ENCODE peak calls at places on chromosomes 3 and 15, in four cellular contexts. One of them, this sample, is unnamed.

GRCh38 chr3:56076746-56077145 is 391.5 kb downstream of the ERC2 start:
- DNase-seq in iPS DF 6.9: no peak
- DNase-seq in activated CD4-positive, CD25-positive, alpha-beta regulatory T cell: no peak
- DNase-seq in HTR-8/SVneo: no peak
- DNase-seq in this sample: no peak

GRCh38 chr15:55250951-55251350 is 38.7 kb downstream of the RAB27A start:
- DNase-seq in activated CD4-positive, CD25-positive, alpha-beta regulatory T cell: no peak
- DNase-seq in iPS DF 6.9: no peak
- DNase-seq in HTR-8/SVneo: no peak
- DNase-seq in this sample: no peak

GRCh38 chr3:63979093-63979492 is 44.2 kb downstream of the PSMD6 start:
- DNase-seq in HTR-8/SVneo: no peak
- DNase-seq in iPS DF 6.9: no peak
- DNase-seq in activated CD4-positive, CD25-positive, alpha-beta regulatory T cell: no peak
- DNase-seq in this sample: no peak

GRCh38 chr3:30699927-30700326 is 93.5 kb downstream of the TGFBR2 start:
- DNase-seq in iPS DF 6.9: no peak
- DNase-seq in HTR-8/SVneo: no peak
- DNase-seq in activated CD4-positive, CD25-positive, alpha-beta regulatory T cell: no peak
- DNase-seq in this sample: no peak

GRCh38 chr3:102662223-102662622 is 227.4 kb downstream of the ZPLD1 start:
- DNase-seq in HTR-8/SVneo: no peak
- DNase-seq in activated CD4-positive, CD25-positive, alpha-beta regulatory T cell: no peak
- DNase-seq in iPS DF 6.9: no peak
- DNase-seq in this sample: no peak

GRCh38 chr15:67064607-67065530 is 533 bp upstream of the SMAD3 start:
- DNase-seq in activated CD4-positive, CD25-positive, alpha-beta regulatory T cell: no peak
- DNase-seq in HTR-8/SVneo: no peak
- DNase-seq in iPS DF 6.9: no peak
- DNase-seq in this sample: peak; percentile 71

GRCh38 chr3:63845215-63845614 is 18.4 kb downstream of the THOC7 start:
- DNase-seq in activated CD4-positive, CD25-positive, alpha-beta regulatory T cell: no peak
- DNase-seq in iPS DF 6.9: no peak
- DNase-seq in HTR-8/SVneo: no peak
- DNase-seq in this sample: no peak

GRCh38 chr15:58227706-58228543 is 89.7 kb downstream of the AQP9 start:
- DNase-seq in iPS DF 6.9: peak; percentile 52
- DNase-seq in activated CD4-positive, CD25-positive, alpha-beta regulatory T cell: peak; percentile 30
- DNase-seq in HTR-8/SVneo: peak; percentile 54
- DNase-seq in this sample: peak; percentile 60

GRCh38 chr3:31828007-31828406 is 153.1 kb downstream of the OSBPL10 start:
- DNase-seq in iPS DF 6.9: no peak
- DNase-seq in activated CD4-positive, CD25-positive, alpha-beta regulatory T cell: no peak
- DNase-seq in HTR-8/SVneo: no peak
- DNase-seq in this sample: no peak

GRCh38 chr3:169613053-169613803 is 50.3 kb downstream of the MECOM start:
- DNase-seq in activated CD4-positive, CD25-positive, alpha-beta regulatory T cell: no peak
- DNase-seq in iPS DF 6.9: no peak
- DNase-seq in HTR-8/SVneo: no peak
- DNase-seq in this sample: no peak

GRCh38 chr15:58437531-58438105 is 5.8 kb downstream of the LIPC start:
- DNase-seq in HTR-8/SVneo: no peak
- DNase-seq in iPS DF 6.9: no peak
- DNase-seq in activated CD4-positive, CD25-positive, alpha-beta regulatory T cell: no peak
- DNase-seq in this sample: no peak

GRCh38 chr3:151210676-151211381 is 7.8 kb upstream of the GPR171 start:
- DNase-seq in HTR-8/SVneo: no peak
- DNase-seq in activated CD4-positive, CD25-positive, alpha-beta regulatory T cell: no peak
- DNase-seq in iPS DF 6.9: no peak
- DNase-seq in this sample: peak; percentile 7

GRCh38 chr15:40618906-40619305 is 24.9 kb downstream of the KNL1 start:
- DNase-seq in HTR-8/SVneo: no peak
- DNase-seq in iPS DF 6.9: no peak
- DNase-seq in activated CD4-positive, CD25-positive, alpha-beta regulatory T cell: no peak
- DNase-seq in this sample: no peak

GRCh38 chr3:87691109-87691508 is 367.7 kb downstream of the CGGBP1 start:
- DNase-seq in iPS DF 6.9: no peak
- DNase-seq in activated CD4-positive, CD25-positive, alpha-beta regulatory T cell: no peak
- DNase-seq in HTR-8/SVneo: no peak
- DNase-seq in this sample: no peak

GRCh38 chr3:163315786-163316185 is 1762.5 kb downstream of the SI start:
- DNase-seq in HTR-8/SVneo: no peak
- DNase-seq in activated CD4-positive, CD25-positive, alpha-beta regulatory T cell: no peak
- DNase-seq in iPS DF 6.9: no peak
- DNase-seq in this sample: no peak

GRCh38 chr3:70753572-70753971 is 441.1 kb upstream of the MDFIC2 start:
- DNase-seq in iPS DF 6.9: no peak
- DNase-seq in HTR-8/SVneo: no peak
- DNase-seq in activated CD4-positive, CD25-positive, alpha-beta regulatory T cell: no peak
- DNase-seq in this sample: no peak

GRCh38 chr15:85494035-85494793 is 113.8 kb downstream of the AKAP13 start:
- DNase-seq in activated CD4-positive, CD25-positive, alpha-beta regulatory T cell: no peak
- DNase-seq in HTR-8/SVneo: peak; percentile 66
- DNase-seq in iPS DF 6.9: no peak
- DNase-seq in this sample: no peak

GRCh38 chr3:159996018-159996417 is 7.4 kb downstream of the IL12A start:
- DNase-seq in iPS DF 6.9: no peak
- DNase-seq in activated CD4-positive, CD25-positive, alpha-beta regulatory T cell: no peak
- DNase-seq in HTR-8/SVneo: no peak
- DNase-seq in this sample: no peak

GRCh38 chr15:60363903-60364302 is 33.9 kb downstream of the ANXA2 start:
- DNase-seq in activated CD4-positive, CD25-positive, alpha-beta regulatory T cell: no peak
- DNase-seq in HTR-8/SVneo: no peak
- DNase-seq in iPS DF 6.9: no peak
- DNase-seq in this sample: no peak

This sample was measured in GM20000.